ENCODE peak calls at places on chromosomes 12 and 14, in five cellular contexts. U is activated T-cell treated with anti-CD3 and anti-CD28 coated beads for 1 hour, F is C1 segment of cervical spinal cord, R is GM20000, I is T47D. X is an unnamed sample.

GRCh38 chr14:71243697-71244096 is 336.4 kb downstream of the PCNX1 start:
- DNase-seq in U (no peak), F (no peak), R (no peak), I (no peak), X (no peak)

GRCh38 chr12:51752490-51752889 is 96.0 kb downstream of the FIGNL2 start:
- DNase-seq in U (no peak), F (peak), R (no peak), I (peak), X (no peak)

GRCh38 chr12:94126067-94126466 is 22.3 kb upstream of the PLXNC1 start:
- DNase-seq in U (no peak), F (no peak), R (no peak), I (no peak), X (no peak)

GRCh38 chr12:23944067-23944466 is 5.4 kb downstream of the SOX5 start:
- DNase-seq in U (no peak), F (no peak), R (no peak), I (no peak), X (no peak)

GRCh38 chr12:46292754-46293402 is 24.0 kb upstream of the SLC38A1 start:
- DNase-seq in U (no peak), F (no peak), R (no peak), I (peak), X (no peak)

GRCh38 chr14:71783786-71784185 is 148.4 kb upstream of the RGS6 start:
- DNase-seq in U (no peak), F (no peak), R (no peak), I (peak), X (no peak)

GRCh38 chr12:32264995-32265394 is 134.4 kb upstream of the FGD4 start:
- DNase-seq in U (no peak), F (no peak), R (peak), I (no peak), X (peak)

GRCh38 chr14:35366521-35366976 is 38.0 kb downstream of the NFKBIA start:
- DNase-seq in U (no peak), F (no peak), R (no peak), I (no peak), X (no peak)

GRCh38 chr12:122148657-122149056 is 25.4 kb downstream of the IL31 start:
- DNase-seq in U (no peak), F (no peak), R (no peak), I (no peak), X (no peak)

GRCh38 chr14:93713726-93714405 is 74.4 kb downstream of the PRIMA1 start:
- DNase-seq in U (no peak), F (no peak), R (no peak), I (no peak), X (no peak)

GRCh38 chr14:73741386-73741875 is 27.2 kb upstream of the PNMA1 start:
- DNase-seq in U (peak), F (no peak), R (peak), I (no peak), X (no peak)

GRCh38 chr14:68981539-68981976 is 2.5 kb upstream of the ACTN1 start:
- DNase-seq in U (no peak), F (no peak), R (no peak), I (no peak), X (no peak)

GRCh38 chr14:80955434-80955939 is at the start of gene TSHR:
- DNase-seq in U (no peak), F (no peak), R (no peak), I (no peak), X (no peak)

GRCh38 chr12:3281588-3282150 is 204.5 kb downstream of the TSPAN9 start:
- DNase-seq in U (no peak), F (no peak), R (no peak), I (no peak), X (peak)

GRCh38 chr14:39265032-39265431 is 31.3 kb downstream of the MIA2 start:
- DNase-seq in U (no peak), F (no peak), R (no peak), I (peak), X (no peak)

GRCh38 chr12:15276088-15276698 is 46.1 kb upstream of the PTPRO start:
- DNase-seq in U (no peak), F (no peak), R (no peak), I (peak), X (peak)

GRCh38 chr14:42420071-42420470 is 813.4 kb downstream of the LRFN5 start:
- DNase-seq in U (no peak), F (no peak), R (no peak), I (no peak), X (no peak)

GRCh38 chr14:29264865-29265264 is 498.3 kb downstream of the FOXG1 start:
- DNase-seq in U (no peak), F (no peak), R (no peak), I (no peak), X (no peak)

GRCh38 chr14:22981090-22982012 is 1.0 kb downstream of the AJUBA start:
- DNase-seq in U (no peak), F (no peak), R (peak), I (no peak), X (no peak)

GRCh38 chr14:89486961-89487360 is 69.9 kb upstream of the FOXN3 start:
- DNase-seq in U (no peak), F (no peak), R (no peak), I (no peak), X (no peak)

GRCh38 chr12:41206298-41206697 is 18.2 kb downstream of the PDZRN4 start:
- DNase-seq in U (no peak), F (no peak), R (no peak), I (no peak), X (no peak)

GRCh38 chr12:49903700-49904423 is at the start of gene FAIM2:
- DNase-seq in U (peak), F (peak), R (no peak), I (no peak), X (no peak)

GRCh38 chr12:12985817-12986408 is 14.2 kb downstream of the HEBP1 start:
- DNase-seq in U (no peak), F (no peak), R (no peak), I (peak), X (peak)